ENCODE peak calls at places on chromosome 16, in four cellular contexts. I is testis, O is NCI-H774, A is H9. Y is an unnamed sample.
A peak's percentile ranks its signal among the peaks of the same experiment; 100 is the strongest.

GRCh38 chr16:85401370-85401916 is 211.7 kb upstream of the GSE1 start:
- DNase-seq in I (peak; percentile 8), O (no peak), A (no peak), Y (no peak)

GRCh38 chr16:29926675-29927522 is 873 bp upstream of the KCTD13 start:
- DNase-seq in I (peak; percentile 40), O (peak; percentile 34), A (no peak), Y (no peak)

GRCh38 chr16:5428932-5429331 is 331.3 kb upstream of the EEF2KMT start:
- DNase-seq in I (no peak), O (no peak), A (peak; percentile 76), Y (no peak)

GRCh38 chr16:67163164-67163902 is 1.2 kb upstream of the HSF4 start:
- DNase-seq in I (peak; percentile 83), O (peak; percentile 41), A (no peak), Y (no peak)

GRCh38 chr16:4212207-4212933 is 29.5 kb downstream of the SRL start:
- DNase-seq in I (peak; percentile 78), O (no peak), A (no peak), Y (no peak)

GRCh38 chr16:48013476-48013875 is 142.3 kb downstream of the ABCC12 start:
- DNase-seq in I (no peak), O (no peak), A (no peak), Y (no peak)

GRCh38 chr16:69606985-69607384 is 41.2 kb downstream of the NFAT5 start:
- DNase-seq in I (no peak), O (no peak), A (no peak), Y (no peak)

GRCh38 chr16:65947951-65948350 is 418.5 kb upstream of the CDH5 start:
- DNase-seq in I (no peak), O (no peak), A (no peak), Y (no peak)

GRCh38 chr16:3266873-3267537 is 10.6 kb upstream of the MEFV start:
- DNase-seq in I (peak; percentile 66), O (no peak), A (no peak), Y (no peak)

GRCh38 chr16:23788653-23789052 is 33.8 kb downstream of the CHP2 start:
- DNase-seq in I (no peak), O (no peak), A (no peak), Y (no peak)

GRCh38 chr16:78297066-78297666 is 197.7 kb downstream of the WWOX start:
- DNase-seq in I (no peak), O (peak; percentile 71), A (no peak), Y (no peak)

GRCh38 chr16:86911311-86911999 is 333.1 kb downstream of the FOXL1 start:
- DNase-seq in I (no peak), O (no peak), A (no peak), Y (no peak)

GRCh38 chr16:66275795-66276428 is 90.6 kb upstream of the CDH5 start:
- DNase-seq in I (peak; percentile 50), O (peak; percentile 37), A (peak; percentile 71), Y (no peak)

GRCh38 chr16:48556210-48556912 is 53.6 kb downstream of the N4BP1 start:
- DNase-seq in I (no peak), O (no peak), A (no peak), Y (no peak)

GRCh38 chr16:30382398-30383015 is at the start of gene SEPTIN1:
- DNase-seq in I (no peak), O (no peak), A (no peak), Y (no peak)

GRCh38 chr16:56199164-56199563 is 7.9 kb downstream of the GNAO1 start:
- DNase-seq in I (no peak), O (no peak), A (no peak), Y (no peak)

Y was measured in LNCaP clone FGC.